ENCODE peak calls at places on chromosomes 3 and 15, in five cellular contexts. P is heart left ventricle; B is effector memory CD4-positive, alpha-beta T cell; N is naive thymus-derived CD4-positive, alpha-beta T cell; E is IMR-90. K is an unnamed sample. For H3K4me1 and H3K27me3, the result is how much of the 10 kb centered on the place peaks cover.

GRCh38 chr3:51401639-51402166 is 10.6 kb downstream of the RBM15B start:
- DNase-seq in P (no peak), B (no peak), N (no peak), E (no peak), K (no peak)

GRCh38 chr3:196553551-196553950 is 14.8 kb downstream of the WDR53 start:
- DNase-seq in P (no peak), B (no peak), N (no peak), E (no peak), K (no peak)

GRCh38 chr3:177448987-177449975 is 252.0 kb upstream of the TBL1XR1 start:
- DNase-seq in P (no peak), B (no peak), N (no peak), E (peak), K (peak)

GRCh38 chr3:160784853-160785252 is 28.8 kb downstream of the PPM1L start:
- DNase-seq in P (no peak), B (no peak), N (no peak), E (no peak), K (peak)

GRCh38 chr3:114762144-114762543 is 384.9 kb downstream of the ZBTB20 start:
- DNase-seq in P (no peak), B (no peak), N (no peak), E (no peak), K (no peak)

GRCh38 chr15:31545257-31545656 is 218.6 kb downstream of the KLF13 start:
- DNase-seq in P (no peak), B (no peak), N (no peak), E (no peak), K (no peak)

GRCh38 chr3:127218457-127218922 is 25.6 kb downstream of the PRR23E start:
- DNase-seq in P (no peak), B (no peak), N (no peak), E (no peak), K (no peak)

GRCh38 chr3:17941766-17942165 is 199.3 kb upstream of the TBC1D5 start:
- DNase-seq in P (no peak), B (no peak), N (no peak), E (no peak), K (no peak)

GRCh38 chr3:9422712-9423424 is 25.5 kb downstream of the SETD5 start:
- DNase-seq in P (peak), B (no peak), N (peak), E (peak), K (peak)

GRCh38 chr3:40192628-40193027 is 116.9 kb upstream of the EIF1B start:
- DNase-seq in P (no peak), B (no peak), N (no peak), E (no peak), K (no peak)

GRCh38 chr3:118801899-118802298 is 232.7 kb downstream of the IGSF11 start:
- DNase-seq in P (peak), B (no peak), N (no peak), E (no peak), K (no peak)

GRCh38 chr3:4311496-4311895 is 8.3 kb downstream of the SETMAR start:
- DNase-seq in P (no peak), B (no peak), N (no peak), E (no peak), K (no peak)

GRCh38 chr3:136862611-136862951 is 573 bp downstream of the NCK1 start:
- DNase-seq in P (no peak), B (peak), N (no peak), E (peak), K (peak)

GRCh38 chr3:196194542-196194915 is 16.7 kb downstream of the ZDHHC19 start:
- DNase-seq in P (no peak), B (no peak), N (no peak), E (no peak), K (no peak)

GRCh38 chr15:62453979-62454378 is 288.9 kb upstream of the C2CD4B start:
- DNase-seq in P (no peak), B (no peak), N (no peak), E (peak), K (peak)

GRCh38 chr3:8499181-8499611 is 2.4 kb upstream of the LMCD1 start:
- DNase-seq in P (peak), B (no peak), N (no peak), E (no peak), K (peak)

GRCh38 chr3:179464296-179465092 is 13.2 kb upstream of the GNB4 start:
- DNase-seq in P (no peak), B (no peak), N (no peak), E (no peak), K (no peak)

GRCh38 chr15:55230051-55230670 is 33.4 kb upstream of the RSL24D1 start:
- DNase-seq in P (no peak), B (no peak), N (no peak), E (peak), K (no peak)

GRCh38 chr3:84983490-84983889 is 24.7 kb downstream of the CADM2 start:
- DNase-seq in P (no peak), B (no peak), N (no peak), E (no peak), K (no peak)

GRCh38 chr3:110419571-110419970 is 652.0 kb upstream of the NECTIN3 start:
- DNase-seq in P (no peak), B (no peak), N (no peak), E (no peak), K (no peak)

GRCh38 chr15:77840962-77841361 is 208.2 kb upstream of the LINGO1 start:
- DNase-seq in P (no peak), B (no peak), N (no peak), E (peak), K (peak)

GRCh38 chr3:174945951-174946350 is 86.8 kb downstream of the NAALADL2 start:
- DNase-seq in P (no peak), B (no peak), N (no peak), E (peak), K (no peak)

GRCh38 chr15:43469867-43470266 is 23.1 kb downstream of the TP53BP1 start:
- DNase-seq in P (no peak), B (no peak), N (no peak), E (peak), K (no peak)

GRCh38 chr15:45449878-45450277 is 71.5 kb upstream of the GATM start:
- DNase-seq in P (no peak), B (no peak), N (no peak), E (no peak), K (peak)

GRCh38 chr3:12943124-12944021 is 102.0 kb upstream of the RPL32 start:
- DNase-seq in P (peak), B (no peak), N (no peak), E (no peak), K (no peak)
- H3K4me1 ChIP-seq in P (half or more), B (under half), N (under half), E (under half), K (under half)

DNA sequence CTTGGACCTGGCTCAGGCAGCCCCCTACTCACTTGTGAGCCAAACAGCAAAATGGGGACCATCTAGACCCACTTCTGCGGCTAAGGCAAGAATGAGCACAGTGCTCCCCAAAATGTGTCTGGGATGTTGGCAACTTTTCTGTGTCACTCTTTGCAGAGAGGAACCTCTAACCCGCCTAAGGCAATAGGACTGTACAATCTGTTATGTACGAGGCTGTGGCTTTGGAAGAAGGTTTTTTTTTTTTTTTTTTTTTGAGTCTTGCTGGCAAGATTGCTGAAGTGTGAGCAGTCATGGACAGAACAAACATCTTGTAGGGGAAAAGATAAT is 7.3 kb downstream of the FEZF2 start:
- DNase-seq in P (no peak), B (no peak), N (no peak), E (no peak), K (no peak)
- H3K27me3 ChIP-seq in P (half or more), B (under half), N (under half), E (half or more), K (half or more)

GRCh38 chr3:38634133-38634532 is 15.4 kb downstream of the SCN5A start:
- DNase-seq in P (no peak), B (no peak), N (no peak), E (peak), K (no peak)
- H3K4me1 ChIP-seq in P (half or more), B (under half), N (under half), E (under half), K (under half)

DNA sequence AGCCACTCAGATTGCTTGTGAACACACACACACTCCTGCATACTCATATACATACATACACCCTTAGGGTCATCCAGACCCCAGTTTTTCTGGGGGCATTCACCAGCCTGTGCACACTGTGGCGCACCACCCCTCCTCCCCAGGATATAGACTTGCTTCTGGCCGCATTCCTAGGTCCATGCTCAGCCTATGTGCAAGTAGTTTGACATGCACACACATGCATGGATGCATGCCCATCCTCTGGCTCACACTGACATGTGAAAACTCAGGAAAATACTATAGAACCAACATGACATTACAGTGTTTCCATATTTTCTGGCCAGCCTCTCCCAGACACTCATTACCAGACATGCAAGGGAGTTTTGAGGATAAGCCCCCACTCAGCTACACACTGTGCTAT is 79.3 kb upstream of the POLG start:
- DNase-seq in P (no peak), B (no peak), N (no peak), E (no peak), K (peak)
- H3K27me3 ChIP-seq in P (half or more), B (half or more), N (under half), E (half or more), K (half or more)

GRCh38 chr15:59218099-59218498 is 11.5 kb downstream of the LDHAL6B start:
- DNase-seq in P (no peak), B (no peak), N (no peak), E (no peak), K (no peak)
- H3K4me1 ChIP-seq in P (under half), B (under half), N (under half), E (under half), K (under half)

GRCh38 chr15:29616512-29616911 is 205.8 kb downstream of the TJP1 start:
- DNase-seq in P (no peak), B (no peak), N (no peak), E (peak), K (no peak)

GRCh38 chr15:29618586-29618985 is 203.7 kb downstream of the TJP1 start:
- DNase-seq in P (no peak), B (no peak), N (no peak), E (no peak), K (no peak)

GRCh38 chr15:29623240-29623639 is 199.0 kb downstream of the TJP1 start:
- DNase-seq in P (no peak), B (no peak), N (no peak), E (no peak), K (no peak)

GRCh38 chr15:29622637-29623036 is 199.6 kb downstream of the TJP1 start:
- DNase-seq in P (no peak), B (no peak), N (no peak), E (no peak), K (no peak)

DNA sequence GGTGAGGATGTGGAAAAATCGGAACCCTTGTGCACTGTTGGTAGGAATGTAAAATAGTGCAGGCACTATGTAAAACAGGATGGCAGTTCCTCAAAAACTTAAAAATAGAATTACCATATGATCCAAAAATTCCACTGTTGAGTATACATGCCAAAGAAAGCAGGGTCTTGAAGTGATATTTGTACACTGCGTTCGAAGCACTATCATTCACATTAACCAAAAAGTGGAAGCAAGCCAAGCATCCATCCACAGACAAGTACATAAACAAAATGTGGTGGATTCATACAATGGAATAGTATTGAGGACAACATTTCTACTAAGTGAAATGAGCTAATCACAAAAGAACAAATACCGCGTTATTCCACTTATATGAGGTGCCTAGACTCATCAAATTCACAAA is 200.6 kb downstream of the TJP1 start:
- DNase-seq in P (no peak), B (no peak), N (no peak), E (no peak), K (no peak)
- H3K27me3 ChIP-seq in P (under half), B (under half), N (under half), E (under half), K (under half)

GRCh38 chr3:101828289-101828688 is 21.0 kb upstream of the NFKBIZ start:
- DNase-seq in P (no peak), B (no peak), N (no peak), E (no peak), K (no peak)

GRCh38 chr3:101823525-101823924 is 25.8 kb upstream of the NFKBIZ start:
- DNase-seq in P (no peak), B (no peak), N (no peak), E (no peak), K (no peak)

GRCh38 chr3:101824691-101825090 is 24.6 kb upstream of the NFKBIZ start:
- DNase-seq in P (no peak), B (no peak), N (no peak), E (no peak), K (no peak)

GRCh38 chr3:101827211-101828174 is 21.8 kb upstream of the NFKBIZ start:
- DNase-seq in P (peak), B (peak), N (peak), E (peak), K (peak)

DNA sequence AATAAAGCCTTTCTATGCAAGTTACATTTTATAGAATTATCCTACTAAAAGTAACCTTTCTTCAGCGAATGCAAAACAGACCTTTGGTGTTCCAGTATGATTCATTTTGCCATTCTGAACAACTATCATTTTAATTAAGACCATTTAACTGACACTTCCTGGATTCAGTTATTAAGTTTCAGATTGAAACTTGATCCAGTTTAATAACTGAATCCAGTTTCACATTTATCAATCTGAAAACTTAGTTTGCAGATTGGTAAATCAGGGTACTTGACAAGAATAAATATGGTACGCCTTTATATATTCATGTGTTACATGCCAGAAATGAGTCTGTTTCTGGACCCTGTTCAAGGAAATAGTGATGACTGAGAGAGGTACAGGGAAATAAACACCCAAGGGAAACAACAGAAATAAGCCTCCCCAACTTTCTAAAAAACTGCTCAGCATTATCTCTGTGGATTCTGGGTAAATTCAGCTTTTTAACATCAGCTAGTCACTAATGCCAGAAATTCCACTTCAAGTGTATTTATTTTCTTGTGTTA is 23.3 kb upstream of the NFKBIZ start:
- DNase-seq in P (no peak), B (no peak), N (no peak), E (peak), K (no peak)
- H3K4me1 ChIP-seq in P (under half), B (under half), N (under half), E (under half), K (under half)

GRCh38 chr3:138938877-138939562 is 7.9 kb downstream of the FOXL2 start:
- DNase-seq in P (no peak), B (no peak), N (no peak), E (no peak), K (no peak)
- H3K27me3 ChIP-seq in P (half or more), B (half or more), N (under half), E (half or more), K (half or more)

DNA sequence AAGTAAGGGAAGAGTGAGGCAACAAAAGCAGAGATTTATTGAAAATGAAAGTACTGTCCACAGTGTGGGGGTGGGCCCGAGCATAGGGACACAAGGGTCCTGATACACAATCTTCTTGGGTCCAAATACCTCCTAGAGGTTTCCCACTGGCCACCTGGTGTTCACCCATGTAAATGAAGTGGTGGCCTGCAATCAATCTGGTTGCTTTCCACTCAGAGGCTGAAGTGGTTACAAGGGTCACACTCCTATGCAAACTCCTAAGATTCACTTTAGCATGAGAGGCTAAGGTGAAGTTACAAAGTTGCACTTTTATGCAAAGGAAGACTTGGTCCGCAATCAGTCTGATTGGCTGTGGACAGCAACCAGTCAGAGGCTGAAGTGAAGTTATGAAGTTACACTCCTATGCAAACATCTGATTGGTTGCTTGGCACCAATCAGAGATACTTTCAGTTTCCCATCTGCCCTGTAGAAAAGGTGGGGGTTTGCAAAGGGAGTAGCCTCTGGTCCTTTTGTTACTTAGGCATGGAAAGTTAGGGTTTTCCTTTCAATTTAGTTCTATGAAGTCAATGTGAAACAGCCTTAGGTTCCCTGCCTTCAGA is 26.0 kb upstream of the MFSD1 start:
- DNase-seq in P (no peak), B (no peak), N (no peak), E (peak), K (no peak)
- H3K4me1 ChIP-seq in P (under half), B (under half), N (under half), E (under half), K (under half)

DNA sequence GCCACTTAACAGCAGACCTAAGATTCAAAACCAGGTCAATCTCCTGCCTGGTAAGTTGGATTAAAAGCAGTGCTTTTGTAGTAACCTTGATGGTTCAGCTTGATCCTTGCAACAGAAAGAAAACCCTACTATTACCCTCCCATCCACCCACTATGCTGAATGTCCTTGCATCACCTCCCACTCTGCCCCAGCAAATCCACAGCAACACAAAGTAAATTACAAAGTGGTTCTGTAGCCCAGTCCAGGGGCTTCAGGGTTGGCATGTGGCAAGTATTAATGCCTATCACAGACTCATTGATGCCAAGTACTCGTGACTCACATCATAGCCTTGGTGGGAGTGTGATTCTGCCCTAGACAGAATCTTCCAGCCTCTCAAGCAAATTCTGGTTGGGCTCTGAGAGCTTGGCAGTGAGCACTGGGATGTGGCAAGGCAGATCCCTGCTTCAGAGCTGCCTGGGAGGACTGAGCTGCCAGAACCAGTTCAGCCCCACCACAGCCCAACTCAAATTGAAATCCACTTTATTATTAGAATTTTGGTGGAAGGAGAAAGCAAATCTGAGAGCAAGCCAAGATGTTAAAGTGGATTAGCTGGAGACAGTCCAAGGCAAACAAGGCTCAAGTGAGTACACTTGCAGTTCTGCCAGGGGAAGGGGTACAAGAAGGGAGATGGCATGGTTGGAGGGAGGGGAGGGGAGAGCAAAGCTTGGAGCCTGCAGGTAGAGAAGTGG is 225.8 kb upstream of the UMPS start:
- DNase-seq in P (peak), B (no peak), N (no peak), E (peak), K (no peak)
- H3K27me3 ChIP-seq in P (under half), B (under half), N (under half), E (under half), K (under half)